ENCODE peak calls at places on chromosome 4, in five cellular contexts. O is anterior cingulate cortex, S is G401, B is T-helper 1 cell, I is islet precursor cell. M is an unnamed sample.

GRCh38 chr4:27397886-27398285 is 537.2 kb downstream of the STIM2 start:
- DNase-seq in O (no peak), S (no peak), B (no peak), I (no peak), M (no peak)

GRCh38 chr4:1207603-1208265 is 35.4 kb upstream of the SPON2 start:
- DNase-seq in O (peak; percentile 61), S (peak; percentile 71), B (no peak), I (peak; percentile 48), M (peak; percentile 44)

GRCh38 chr4:76532810-76533209 is 97.8 kb downstream of the SHROOM3 start:
- DNase-seq in O (no peak), S (no peak), B (no peak), I (no peak), M (no peak)

GRCh38 chr4:30763337-30763736 is 43.2 kb downstream of the PCDH7 start:
- DNase-seq in O (no peak), S (no peak), B (no peak), I (no peak), M (no peak)

GRCh38 chr4:21476753-21477152 is 471.8 kb downstream of the KCNIP4 start:
- DNase-seq in O (no peak), S (no peak), B (no peak), I (peak; percentile 80), M (no peak)

GRCh38 chr4:36088542-36088941 is 155.8 kb downstream of the ARAP2 start:
- DNase-seq in O (peak; percentile 73), S (no peak), B (no peak), I (no peak), M (no peak)

GRCh38 chr4:53920116-53920515 is 144.3 kb downstream of the CHIC2 start:
- DNase-seq in O (no peak), S (no peak), B (no peak), I (peak; percentile 60), M (no peak)

GRCh38 chr4:138510053-138510452 is 267.9 kb upstream of the SLC7A11 start:
- DNase-seq in O (no peak), S (no peak), B (no peak), I (no peak), M (no peak)

GRCh38 chr4:127783026-127783769 is 1.1 kb downstream of the HSPA4L start:
- DNase-seq in O (peak; percentile 69), S (peak; percentile 83), B (no peak), I (peak; percentile 87), M (peak; percentile 15)

GRCh38 chr4:125368161-125368560 is 53.4 kb downstream of the FAT4 start:
- DNase-seq in O (no peak), S (no peak), B (no peak), I (no peak), M (no peak)

GRCh38 chr4:90951037-90951436 is 823.8 kb downstream of the CCSER1 start:
- DNase-seq in O (no peak), S (no peak), B (no peak), I (peak; percentile 64), M (no peak)

GRCh38 chr4:22573198-22573597 is 57.3 kb upstream of the ADGRA3 start:
- DNase-seq in O (peak; percentile 75), S (peak; percentile 35), B (no peak), I (no peak), M (peak; percentile 68)

GRCh38 chr4:186676531-186677158 is 47.0 kb downstream of the FAT1 start:
- DNase-seq in O (no peak), S (no peak), B (no peak), I (no peak), M (no peak)

GRCh38 chr4:138217567-138217966 is 24.6 kb downstream of the SLC7A11 start:
- DNase-seq in O (peak; percentile 72), S (peak; percentile 24), B (no peak), I (peak; percentile 82), M (no peak)

GRCh38 chr4:156763511-156763910 is 208.1 kb downstream of the PDGFC start:
- DNase-seq in O (peak; percentile 5), S (no peak), B (no peak), I (no peak), M (no peak)

GRCh38 chr4:26218677-26219181 is 102.1 kb upstream of the RBPJ start:
- DNase-seq in O (peak; percentile 56), S (peak; percentile 54), B (no peak), I (no peak), M (no peak)

GRCh38 chr4:138938371-138938699 is 77.2 kb upstream of the NOCT start:
- DNase-seq in O (peak; percentile 10), S (peak; percentile 35), B (no peak), I (no peak), M (no peak)

GRCh38 chr4:105708376-105709080 is at the start of the genes GSTCD and INTS12:
- DNase-seq in O (peak; percentile 94), S (peak; percentile 95), B (peak; percentile 75), I (peak; percentile 97), M (peak; percentile 93)

GRCh38 chr4:169094656-169095231 is 84.7 kb upstream of the CBR4 start:
- DNase-seq in O (no peak), S (no peak), B (no peak), I (peak; percentile 74), M (no peak)

GRCh38 chr4:141133146-141134006 is at the start of gene RNF150:
- DNase-seq in O (peak; percentile 84), S (peak; percentile 97), B (no peak), I (peak; percentile 89), M (peak; percentile 85)

GRCh38 chr4:70706516-70706915 is 15.2 kb upstream of the RUFY3 start:
- DNase-seq in O (no peak), S (no peak), B (no peak), I (no peak), M (no peak)

GRCh38 chr4:5874811-5875465 is 17.9 kb downstream of the CRMP1 start:
- DNase-seq in O (peak; percentile 70), S (peak; percentile 95), B (no peak), I (peak; percentile 92), M (no peak)

GRCh38 chr4:83138979-83139378 is 24.4 kb upstream of the PLAC8 start:
- DNase-seq in O (no peak), S (no peak), B (no peak), I (no peak), M (no peak)

GRCh38 chr4:86014599-86014998 is 345.3 kb downstream of the MAPK10 start:
- DNase-seq in O (no peak), S (no peak), B (no peak), I (peak; percentile 68), M (no peak)

GRCh38 chr4:156673483-156673882 is 298.1 kb downstream of the PDGFC start:
- DNase-seq in O (no peak), S (no peak), B (no peak), I (peak; percentile 62), M (no peak)

GRCh38 chr4:119479180-119479814 is 149.3 kb downstream of the PDE5A start:
- DNase-seq in O (no peak), S (no peak), B (no peak), I (no peak), M (no peak)

GRCh38 chr4:87913871-87914270 is 61.6 kb upstream of the SPP1 start:
- DNase-seq in O (no peak), S (no peak), B (no peak), I (no peak), M (no peak)